ENCODE peak calls at places on chromosome 17, in ten cellular contexts. One of them, this sample, is unnamed.

GRCh38 chr17:63066158-63066808 is 100.2 kb downstream of the TANC2 start:
- DNase-seq in glutamatergic neuron: no peak
- DNase-seq in Peyer's patch: no peak
- DNase-seq in hepatic stellate cell: no peak
- DNase-seq in adrenal gland: no peak
- DNase-seq in activated T-cell treated with anti-CD3 and anti-CD28 coated beads, Interleukin-2, amount 50 U/mL, for 72 hours: no peak
- DNase-seq in CD8-positive, alpha-beta T cell: no peak
- DNase-seq in activated naive CD4-positive, alpha-beta T cell treated with Interleukin-2 at 50 U/mL for 16 hours: no peak
- DNase-seq in progenitor cell of endocrine pancreas: no peak
- DNase-seq in HEK293T: no peak
- DNase-seq in this sample: no peak

GRCh38 chr17:45299311-45299710 is 17.5 kb downstream of the MAP3K14 start:
- DNase-seq in glutamatergic neuron: peak
- DNase-seq in Peyer's patch: no peak
- DNase-seq in hepatic stellate cell: no peak
- DNase-seq in adrenal gland: no peak
- DNase-seq in activated T-cell treated with anti-CD3 and anti-CD28 coated beads, Interleukin-2, amount 50 U/mL, for 72 hours: no peak
- DNase-seq in CD8-positive, alpha-beta T cell: no peak
- DNase-seq in activated naive CD4-positive, alpha-beta T cell treated with Interleukin-2 at 50 U/mL for 16 hours: no peak
- DNase-seq in progenitor cell of endocrine pancreas: no peak
- DNase-seq in HEK293T: no peak
- DNase-seq in this sample: no peak

GRCh38 chr17:49193513-49194296 is 16.7 kb downstream of the GNGT2 start:
- DNase-seq in glutamatergic neuron: no peak
- DNase-seq in Peyer's patch: peak
- DNase-seq in hepatic stellate cell: no peak
- DNase-seq in adrenal gland: peak
- DNase-seq in activated T-cell treated with anti-CD3 and anti-CD28 coated beads, Interleukin-2, amount 50 U/mL, for 72 hours: no peak
- DNase-seq in CD8-positive, alpha-beta T cell: no peak
- DNase-seq in activated naive CD4-positive, alpha-beta T cell treated with Interleukin-2 at 50 U/mL for 16 hours: no peak
- DNase-seq in progenitor cell of endocrine pancreas: no peak
- DNase-seq in HEK293T: peak
- DNase-seq in this sample: peak

GRCh38 chr17:74573169-74573568 is 5.9 kb upstream of the CD300H start:
- DNase-seq in glutamatergic neuron: no peak
- DNase-seq in Peyer's patch: no peak
- DNase-seq in hepatic stellate cell: no peak
- DNase-seq in adrenal gland: no peak
- DNase-seq in activated T-cell treated with anti-CD3 and anti-CD28 coated beads, Interleukin-2, amount 50 U/mL, for 72 hours: no peak
- DNase-seq in CD8-positive, alpha-beta T cell: no peak
- DNase-seq in activated naive CD4-positive, alpha-beta T cell treated with Interleukin-2 at 50 U/mL for 16 hours: no peak
- DNase-seq in progenitor cell of endocrine pancreas: no peak
- DNase-seq in HEK293T: no peak
- DNase-seq in this sample: no peak

GRCh38 chr17:21297026-21297520 is 12.6 kb downstream of the MAP2K3 start:
- DNase-seq in glutamatergic neuron: no peak
- DNase-seq in Peyer's patch: no peak
- DNase-seq in hepatic stellate cell: no peak
- DNase-seq in adrenal gland: no peak
- DNase-seq in activated T-cell treated with anti-CD3 and anti-CD28 coated beads, Interleukin-2, amount 50 U/mL, for 72 hours: no peak
- DNase-seq in CD8-positive, alpha-beta T cell: no peak
- DNase-seq in activated naive CD4-positive, alpha-beta T cell treated with Interleukin-2 at 50 U/mL for 16 hours: no peak
- DNase-seq in progenitor cell of endocrine pancreas: no peak
- DNase-seq in HEK293T: no peak
- DNase-seq in this sample: no peak

GRCh38 chr17:38320482-38320881 is 23.3 kb downstream of the GPR179 start:
- DNase-seq in glutamatergic neuron: no peak
- DNase-seq in Peyer's patch: no peak
- DNase-seq in hepatic stellate cell: no peak
- DNase-seq in adrenal gland: no peak
- DNase-seq in activated T-cell treated with anti-CD3 and anti-CD28 coated beads, Interleukin-2, amount 50 U/mL, for 72 hours: no peak
- DNase-seq in CD8-positive, alpha-beta T cell: no peak
- DNase-seq in activated naive CD4-positive, alpha-beta T cell treated with Interleukin-2 at 50 U/mL for 16 hours: no peak
- DNase-seq in progenitor cell of endocrine pancreas: no peak
- DNase-seq in HEK293T: no peak
- DNase-seq in this sample: no peak

GRCh38 chr17:20733923-20734322 is 154.4 kb downstream of the CDRT15L2 start:
- DNase-seq in glutamatergic neuron: no peak
- DNase-seq in Peyer's patch: no peak
- DNase-seq in hepatic stellate cell: no peak
- DNase-seq in adrenal gland: no peak
- DNase-seq in activated T-cell treated with anti-CD3 and anti-CD28 coated beads, Interleukin-2, amount 50 U/mL, for 72 hours: no peak
- DNase-seq in CD8-positive, alpha-beta T cell: no peak
- DNase-seq in activated naive CD4-positive, alpha-beta T cell treated with Interleukin-2 at 50 U/mL for 16 hours: no peak
- DNase-seq in progenitor cell of endocrine pancreas: no peak
- DNase-seq in HEK293T: no peak
- DNase-seq in this sample: no peak

GRCh38 chr17:58575511-58575910 is 61.1 kb upstream of the MTMR4 start:
- DNase-seq in glutamatergic neuron: no peak
- DNase-seq in Peyer's patch: no peak
- DNase-seq in hepatic stellate cell: no peak
- DNase-seq in adrenal gland: no peak
- DNase-seq in activated T-cell treated with anti-CD3 and anti-CD28 coated beads, Interleukin-2, amount 50 U/mL, for 72 hours: no peak
- DNase-seq in CD8-positive, alpha-beta T cell: no peak
- DNase-seq in activated naive CD4-positive, alpha-beta T cell treated with Interleukin-2 at 50 U/mL for 16 hours: no peak
- DNase-seq in progenitor cell of endocrine pancreas: no peak
- DNase-seq in HEK293T: no peak
- DNase-seq in this sample: no peak

GRCh38 chr17:61221597-61222471 is 177.8 kb upstream of the TBX2 start:
- DNase-seq in glutamatergic neuron: no peak
- DNase-seq in Peyer's patch: no peak
- DNase-seq in hepatic stellate cell: no peak
- DNase-seq in adrenal gland: no peak
- DNase-seq in activated T-cell treated with anti-CD3 and anti-CD28 coated beads, Interleukin-2, amount 50 U/mL, for 72 hours: peak
- DNase-seq in CD8-positive, alpha-beta T cell: no peak
- DNase-seq in activated naive CD4-positive, alpha-beta T cell treated with Interleukin-2 at 50 U/mL for 16 hours: no peak
- DNase-seq in progenitor cell of endocrine pancreas: no peak
- DNase-seq in HEK293T: no peak
- DNase-seq in this sample: no peak

This sample was measured in putamen.